ENCODE peak calls at places on chromosomes 11 and 22, in four cellular contexts. A is K562, Y is HCT116, F is HepG2. G is an unnamed sample.

GRCh38 chr22:49019737-49020136 is 807.9 kb downstream of the BRD1 start:
- DNase-seq in A (no peak), Y (no peak), F (no peak), G (peak)

GRCh38 chr22:28922540-28923244 is 39.3 kb downstream of the ZNRF3 start:
- DNase-seq in A (no peak), Y (no peak), F (peak), G (no peak)

GRCh38 chr11:8092587-8093424 is 11.8 kb downstream of the TUB start:
- DNase-seq in A (peak), Y (peak), F (peak), G (peak)

GRCh38 chr11:108501396-108501795 is 3.2 kb upstream of the POGLUT3 start:
- DNase-seq in A (no peak), Y (no peak), F (no peak), G (no peak)

GRCh38 chr11:119509277-119509841 is 86.4 kb upstream of the THY1 start:
- DNase-seq in A (peak), Y (no peak), F (no peak), G (no peak)

GRCh38 chr11:12195773-12196172 is 85.4 kb downstream of the MICAL2 start:
- DNase-seq in A (no peak), Y (no peak), F (no peak), G (no peak)

GRCh38 chr11:119803726-119804294 is 74.8 kb upstream of the NECTIN1 start:
- DNase-seq in A (no peak), Y (no peak), F (no peak), G (no peak)

GRCh38 chr22:39999144-39999757 is 4.5 kb downstream of the FAM83F start:
- DNase-seq in A (peak), Y (no peak), F (peak), G (no peak)

GRCh38 chr11:72969894-72970335 is 155.7 kb downstream of the ATG16L2 start:
- DNase-seq in A (no peak), Y (no peak), F (no peak), G (no peak)

GRCh38 chr11:87851234-87851633 is 324.0 kb downstream of the RAB38 start:
- DNase-seq in A (no peak), Y (no peak), F (no peak), G (no peak)

GRCh38 chr11:122342089-122342749 is 226.2 kb upstream of the BLID start:
- DNase-seq in A (no peak), Y (peak), F (no peak), G (no peak)

GRCh38 chr11:27187848-27188621 is 147.4 kb downstream of the BBOX1 start:
- DNase-seq in A (no peak), Y (no peak), F (no peak), G (no peak)

GRCh38 chr11:27179334-27179733 is 138.7 kb downstream of the BBOX1 start:
- DNase-seq in A (no peak), Y (no peak), F (no peak), G (no peak)

GRCh38 chr11:27184458-27185312 is 144.1 kb downstream of the BBOX1 start:
- DNase-seq in A (no peak), Y (no peak), F (no peak), G (no peak)

GRCh38 chr11:27187075-27187847 is 146.6 kb downstream of the BBOX1 start:
- DNase-seq in A (no peak), Y (no peak), F (peak), G (no peak)

GRCh38 chr11:27183672-27184457 is 143.2 kb downstream of the BBOX1 start:
- DNase-seq in A (peak), Y (peak), F (peak), G (no peak)
- TF ChIP-seq FOSL1 in A (no peak), Y (no peak), F (no peak), G (no peak)

DNA sequence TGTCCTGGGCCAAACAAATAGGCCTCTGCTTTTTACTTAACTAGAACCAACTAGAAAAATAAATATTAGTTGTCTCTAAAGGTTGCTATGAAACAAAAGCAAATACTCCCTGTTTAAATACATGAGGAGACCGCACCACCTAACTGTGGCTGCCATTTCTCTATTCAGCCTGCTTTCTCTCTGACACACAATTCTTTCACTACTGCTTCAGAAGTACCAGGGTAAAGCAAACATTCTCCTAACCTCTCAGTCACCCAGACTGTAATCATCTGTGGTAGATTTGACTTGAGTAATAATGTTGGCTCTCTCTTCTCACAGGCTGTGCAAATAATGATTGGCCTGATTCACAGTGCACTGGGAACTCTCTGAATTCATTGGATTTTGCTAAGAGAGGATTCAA is 41.0 kb upstream of the MS4A8 start:
- DNase-seq in A (no peak), Y (no peak), F (peak), G (no peak)
- TF ChIP-seq ATF3 in A (no peak), Y (no peak), F (no peak), G (no peak)

DNA sequence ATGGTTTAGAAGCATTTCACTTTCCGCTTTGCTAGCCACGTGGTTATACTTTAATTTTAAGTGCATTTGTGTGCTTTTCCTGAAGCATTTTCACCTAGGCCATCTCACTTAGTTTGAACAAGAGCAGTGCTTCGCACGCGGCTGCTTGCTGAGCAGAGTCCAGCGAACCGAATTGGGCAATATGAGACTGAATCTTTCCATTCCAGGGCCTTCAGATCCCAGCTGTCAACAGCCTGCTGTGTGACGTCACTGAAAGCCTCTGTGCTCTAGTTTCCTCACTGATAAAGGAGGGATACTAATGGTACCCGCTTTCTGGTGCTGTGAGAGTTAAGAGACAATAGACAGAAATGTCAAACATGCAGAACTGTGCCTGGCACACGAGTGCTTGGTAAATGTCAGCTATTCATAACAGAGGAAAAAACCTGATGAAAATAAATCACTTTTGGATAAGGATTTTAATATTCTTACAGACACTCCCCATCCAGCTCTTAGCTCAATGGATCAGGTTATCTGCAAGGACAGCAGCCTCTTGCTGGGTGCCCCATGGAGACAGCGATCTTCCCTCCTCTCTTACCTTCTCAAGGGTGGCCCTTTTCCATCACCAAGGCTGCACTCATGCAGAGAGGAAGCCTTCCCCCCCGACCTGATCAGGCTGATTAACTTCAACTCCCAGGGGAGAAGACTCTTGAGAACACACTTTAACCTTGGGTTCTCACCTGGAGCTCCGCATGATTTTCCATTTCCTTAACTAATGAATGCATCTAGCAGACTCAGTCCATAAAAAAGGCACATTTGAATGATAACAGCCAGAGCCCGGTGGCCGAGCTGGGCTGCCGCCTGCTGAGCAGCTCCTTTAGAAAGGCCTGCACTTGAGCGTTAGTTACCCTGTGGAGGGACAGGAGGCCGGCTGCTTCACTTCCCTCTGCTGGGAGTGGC is 3.5 kb upstream of the GLB1L3 start:
- DNase-seq in A (peak), Y (no peak), F (peak), G (peak)
- TF ChIP-seq MAX in A (no peak), Y (no peak), F (peak), G (no peak)

DNA sequence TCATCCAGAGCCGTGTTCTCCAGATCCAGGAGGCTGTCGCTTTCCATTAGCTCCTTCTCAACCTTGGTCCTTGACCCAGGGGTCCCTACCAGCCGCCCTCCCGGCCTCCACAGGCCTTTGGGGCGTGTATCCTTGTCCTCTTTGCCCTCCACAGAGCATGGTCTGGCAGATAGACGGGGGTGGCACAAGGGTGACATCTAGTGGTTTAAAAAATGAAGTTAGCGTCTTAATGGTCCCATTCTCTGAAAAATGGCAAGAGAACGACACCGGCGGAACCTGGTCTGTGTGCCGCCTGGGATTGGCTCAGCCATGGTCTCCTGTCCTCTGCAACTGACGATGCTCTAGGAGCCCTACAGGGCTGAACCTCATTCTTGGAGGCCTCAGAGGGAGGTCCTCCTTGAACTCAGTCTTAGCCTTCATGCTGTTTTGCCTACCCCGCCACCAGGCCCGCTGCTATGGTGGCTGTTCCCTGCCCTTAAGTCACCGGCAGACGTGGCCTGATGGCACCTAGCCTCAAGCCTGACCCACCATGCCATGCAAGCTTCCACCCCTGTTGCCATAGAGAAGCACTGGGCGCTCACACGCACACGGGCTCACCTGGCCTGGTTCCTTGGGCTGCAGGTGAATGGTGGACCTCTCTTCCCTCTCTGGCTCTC is 152.1 kb upstream of the SYN3 start:
- DNase-seq in A (peak), Y (no peak), F (peak), G (no peak)
- TF ChIP-seq FOSL1 in A (no peak), Y (no peak), F (no peak), G (no peak)

GRCh38 chr11:77959434-77959833 is 35.0 kb downstream of the INTS4 start:
- DNase-seq in A (no peak), Y (no peak), F (no peak), G (no peak)
- TF ChIP-seq ATF3 in A (no peak), Y (no peak), F (no peak), G (no peak)

GRCh38 chr11:85295872-85296271 is 331.3 kb downstream of the DLG2 start:
- DNase-seq in A (no peak), Y (no peak), F (no peak), G (no peak)

GRCh38 chr11:85301895-85302678 is 325.1 kb downstream of the DLG2 start:
- DNase-seq in A (no peak), Y (no peak), F (no peak), G (no peak)

DNA sequence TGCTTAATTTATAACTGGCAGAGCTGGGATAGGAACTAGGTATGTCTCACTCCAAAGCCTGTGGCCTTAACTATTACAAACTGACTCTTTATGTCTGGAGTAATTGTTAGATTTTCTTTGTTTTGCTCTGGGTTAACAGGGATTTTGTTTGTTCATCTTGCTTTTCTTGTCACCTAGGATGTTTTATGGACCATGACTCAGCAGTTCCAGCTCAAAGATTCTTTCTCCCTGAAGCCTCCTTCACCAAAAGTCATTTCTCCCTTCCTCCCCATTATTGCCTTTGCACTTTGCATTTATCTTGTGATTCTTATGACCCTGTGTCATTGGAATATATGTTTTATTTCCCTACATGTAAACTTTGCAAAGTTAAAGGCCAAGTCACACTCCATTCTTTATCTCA is 327.9 kb downstream of the DLG2 start:
- DNase-seq in A (no peak), Y (no peak), F (no peak), G (no peak)
- TF ChIP-seq MAX in A (no peak), Y (no peak), F (no peak), G (no peak)

GRCh38 chr11:76237914-76238313 is 31.6 kb upstream of the WNT11 start:
- DNase-seq in A (peak), Y (peak), F (peak), G (no peak)
- TF ChIP-seq FOSL1 in A (no peak), Y (no peak), F (no peak), G (no peak)

G was measured in H1.